ENCODE peak calls at places on chromosomes 6 and 20, in seven cellular contexts. One of them, this sample, is unnamed. For H3K4me1, the result is how much of the 10 kb centered on the place peaks cover.

GRCh38 chr20:53445276-53445675 is 148.4 kb downstream of the ZNF217 start:
- DNase-seq in mesendoderm: no peak
- DNase-seq in H9: no peak
- DNase-seq in trophoblast cell: no peak
- DNase-seq in H1: no peak
- DNase-seq in mesenchymal stem cell: peak
- DNase-seq in IMR-90: no peak
- DNase-seq in this sample: no peak

GRCh38 chr20:3251806-3252205 is 12.8 kb upstream of the SLC4A11 start:
- DNase-seq in trophoblast cell: no peak
- DNase-seq in IMR-90: peak
- DNase-seq in H9: no peak
- DNase-seq in mesendoderm: no peak
- DNase-seq in mesenchymal stem cell: no peak
- DNase-seq in H1: no peak
- DNase-seq in this sample: no peak

GRCh38 chr6:40378725-40379074 is 208.5 kb downstream of the LRFN2 start:
- DNase-seq in IMR-90: no peak
- DNase-seq in mesendoderm: no peak
- DNase-seq in H1: no peak
- DNase-seq in mesenchymal stem cell: no peak
- DNase-seq in H9: no peak
- DNase-seq in trophoblast cell: no peak
- DNase-seq in this sample: no peak

GRCh38 chr20:23655551-23656211 is 17.9 kb upstream of the CST3 start:
- DNase-seq in H1: no peak
- DNase-seq in H9: no peak
- DNase-seq in mesendoderm: no peak
- DNase-seq in trophoblast cell: peak
- DNase-seq in mesenchymal stem cell: no peak
- DNase-seq in IMR-90: no peak
- DNase-seq in this sample: no peak

GRCh38 chr6:42921801-42922200 is 5.9 kb downstream of the PTCRA start:
- DNase-seq in trophoblast cell: no peak
- DNase-seq in H1: no peak
- DNase-seq in IMR-90: no peak
- DNase-seq in mesenchymal stem cell: no peak
- DNase-seq in mesendoderm: no peak
- DNase-seq in H9: no peak
- DNase-seq in this sample: no peak

GRCh38 chr6:140857734-140858380 is 1274.9 kb upstream of the GJE1 start:
- DNase-seq in H9: no peak
- DNase-seq in trophoblast cell: peak
- DNase-seq in mesenchymal stem cell: peak
- DNase-seq in H1: no peak
- DNase-seq in mesendoderm: no peak
- DNase-seq in IMR-90: peak
- DNase-seq in this sample: no peak

GRCh38 chr6:41967312-41968287 is 26.0 kb upstream of the CCND3 start:
- DNase-seq in mesendoderm: peak
- DNase-seq in IMR-90: peak
- DNase-seq in mesenchymal stem cell: peak
- DNase-seq in H9: no peak
- DNase-seq in trophoblast cell: peak
- DNase-seq in H1: no peak
- DNase-seq in this sample: no peak

GRCh38 chr20:52152921-52153320 is 38.7 kb downstream of the ZFP64 start:
- DNase-seq in trophoblast cell: no peak
- DNase-seq in mesendoderm: no peak
- DNase-seq in H9: no peak
- DNase-seq in IMR-90: no peak
- DNase-seq in mesenchymal stem cell: no peak
- DNase-seq in H1: no peak
- DNase-seq in this sample: no peak

GRCh38 chr6:166005401-166005845 is 162.2 kb downstream of the TBXT start:
- DNase-seq in mesenchymal stem cell: peak
- DNase-seq in H9: no peak
- DNase-seq in trophoblast cell: peak
- DNase-seq in mesendoderm: no peak
- DNase-seq in IMR-90: peak
- DNase-seq in H1: no peak
- DNase-seq in this sample: no peak

GRCh38 chr20:59657459-59658046 is 53.2 kb downstream of the PHACTR3 start:
- DNase-seq in mesenchymal stem cell: peak
- DNase-seq in IMR-90: no peak
- DNase-seq in H1: no peak
- DNase-seq in trophoblast cell: no peak
- DNase-seq in mesendoderm: peak
- DNase-seq in H9: no peak
- DNase-seq in this sample: no peak

GRCh38 chr6:140636237-140636636 is 1261.8 kb upstream of the CITED2 start:
- DNase-seq in H1: no peak
- DNase-seq in IMR-90: no peak
- DNase-seq in H9: no peak
- DNase-seq in mesenchymal stem cell: no peak
- DNase-seq in mesendoderm: no peak
- DNase-seq in trophoblast cell: no peak
- DNase-seq in this sample: no peak

GRCh38 chr6:22474283-22474682 is 95.1 kb upstream of the HDGFL1 start:
- DNase-seq in mesenchymal stem cell: no peak
- DNase-seq in mesendoderm: no peak
- DNase-seq in H1: no peak
- DNase-seq in trophoblast cell: no peak
- DNase-seq in IMR-90: no peak
- DNase-seq in H9: no peak
- DNase-seq in this sample: no peak

GRCh38 chr20:61852268-61853072 is 213.2 kb downstream of the TAF4 start:
- DNase-seq in H9: no peak
- DNase-seq in H1: no peak
- DNase-seq in mesendoderm: no peak
- DNase-seq in mesenchymal stem cell: no peak
- DNase-seq in IMR-90: no peak
- DNase-seq in trophoblast cell: no peak
- DNase-seq in this sample: no peak
- H3K4me2 ChIP-seq in H9: no peak
- H3K4me2 ChIP-seq in H1: no peak
- H3K4me2 ChIP-seq in mesendoderm: no peak
- H3K4me2 ChIP-seq in mesenchymal stem cell: no peak
- H3K4me2 ChIP-seq in IMR-90: no peak
- H3K4me2 ChIP-seq in trophoblast cell: no peak
- H3K4me2 ChIP-seq in this sample: no peak

GRCh38 chr6:105785412-105785811 is 300.7 kb upstream of the PRDM1 start:
- DNase-seq in H1: no peak
- DNase-seq in mesenchymal stem cell: no peak
- DNase-seq in mesendoderm: no peak
- DNase-seq in trophoblast cell: no peak
- DNase-seq in H9: no peak
- DNase-seq in IMR-90: no peak
- DNase-seq in this sample: no peak
- H3K4ac ChIP-seq in H1: no peak
- H3K4ac ChIP-seq in mesenchymal stem cell: no peak
- H3K4ac ChIP-seq in mesendoderm: no peak
- H3K4ac ChIP-seq in trophoblast cell: no peak
- H3K4ac ChIP-seq in H9: no peak
- H3K4ac ChIP-seq in IMR-90: no peak
- H3K4ac ChIP-seq in this sample: no peak

GRCh38 chr6:33839399-33840063 is 35.7 kb upstream of the MLN start:
- DNase-seq in IMR-90: no peak
- DNase-seq in mesendoderm: peak
- DNase-seq in H1: no peak
- DNase-seq in trophoblast cell: peak
- DNase-seq in H9: no peak
- DNase-seq in mesenchymal stem cell: peak
- DNase-seq in this sample: no peak
- H3K4me1 ChIP-seq in IMR-90: under half
- H3K4me1 ChIP-seq in mesendoderm: under half
- H3K4me1 ChIP-seq in H1: under half
- H3K4me1 ChIP-seq in trophoblast cell: under half
- H3K4me1 ChIP-seq in H9: under half
- H3K4me1 ChIP-seq in mesenchymal stem cell: under half
- H3K4me1 ChIP-seq in this sample: under half

GRCh38 chr6:33797635-33798342 is 6.0 kb downstream of the MLN start:
- DNase-seq in trophoblast cell: no peak
- DNase-seq in H1: no peak
- DNase-seq in mesenchymal stem cell: no peak
- DNase-seq in mesendoderm: no peak
- DNase-seq in IMR-90: no peak
- DNase-seq in H9: no peak
- DNase-seq in this sample: no peak
- H3K4me2 ChIP-seq in trophoblast cell: no peak
- H3K4me2 ChIP-seq in H1: no peak
- H3K4me2 ChIP-seq in mesenchymal stem cell: no peak
- H3K4me2 ChIP-seq in mesendoderm: no peak
- H3K4me2 ChIP-seq in IMR-90: no peak
- H3K4me2 ChIP-seq in H9: no peak
- H3K4me2 ChIP-seq in this sample: no peak

DNA sequence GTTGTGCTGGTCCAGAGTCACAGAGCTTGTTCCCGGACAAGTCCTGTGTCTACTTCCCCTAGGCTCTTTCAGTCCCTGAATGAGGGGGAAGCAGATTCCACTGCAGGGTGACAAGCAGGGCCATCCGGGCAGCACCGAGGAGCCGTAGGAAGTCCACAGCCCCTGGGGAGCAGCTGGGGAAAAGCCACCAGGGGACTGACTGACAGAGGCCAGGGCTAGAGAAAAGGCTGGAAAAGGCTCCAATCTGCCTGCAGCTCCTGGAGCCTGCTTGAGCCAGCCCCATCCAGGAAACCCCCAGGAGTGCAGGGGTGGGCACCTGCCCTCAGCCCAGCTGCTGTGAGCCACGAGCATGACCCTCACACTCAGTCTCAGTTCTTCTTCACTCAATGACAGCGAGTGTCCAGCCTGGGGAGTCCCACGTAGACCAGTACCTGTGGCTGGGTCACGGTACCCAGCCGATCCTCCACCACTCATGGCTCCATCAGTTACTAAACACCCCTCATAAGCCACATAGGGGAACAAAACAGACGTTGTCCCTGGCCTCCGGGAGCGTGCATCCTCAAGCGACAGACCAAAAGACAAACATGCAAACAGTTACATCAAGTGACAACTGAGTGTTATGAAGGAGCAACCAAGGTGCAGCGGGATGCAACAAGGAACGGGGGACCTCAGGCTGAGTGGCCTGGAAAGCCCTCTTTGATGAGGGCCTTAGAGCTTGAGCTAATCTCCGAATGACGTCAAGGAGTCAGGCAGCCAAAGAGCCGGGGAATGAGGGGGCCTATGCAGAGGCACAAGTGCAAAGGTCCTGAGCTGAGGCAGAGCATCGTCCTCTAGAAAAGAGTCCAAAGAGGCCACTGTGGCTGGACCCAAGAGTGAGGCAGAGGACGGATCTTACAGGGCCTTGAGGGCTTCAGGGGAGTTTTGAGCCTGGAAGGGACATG is 24.8 kb upstream of the VSTM2L start:
- DNase-seq in H9: no peak
- DNase-seq in IMR-90: no peak
- DNase-seq in mesenchymal stem cell: no peak
- DNase-seq in trophoblast cell: no peak
- DNase-seq in mesendoderm: no peak
- DNase-seq in H1: no peak
- DNase-seq in this sample: no peak
- H3K4ac ChIP-seq in H9: no peak
- H3K4ac ChIP-seq in IMR-90: no peak
- H3K4ac ChIP-seq in mesenchymal stem cell: no peak
- H3K4ac ChIP-seq in trophoblast cell: no peak
- H3K4ac ChIP-seq in mesendoderm: no peak
- H3K4ac ChIP-seq in H1: no peak
- H3K4ac ChIP-seq in this sample: no peak

GRCh38 chr6:149340200-149340599 is 22.7 kb downstream of the TAB2 start:
- DNase-seq in IMR-90: no peak
- DNase-seq in mesendoderm: no peak
- DNase-seq in trophoblast cell: no peak
- DNase-seq in mesenchymal stem cell: no peak
- DNase-seq in H1: no peak
- DNase-seq in H9: no peak
- DNase-seq in this sample: no peak
- H3K4me1 ChIP-seq in IMR-90: under half
- H3K4me1 ChIP-seq in mesendoderm: under half
- H3K4me1 ChIP-seq in trophoblast cell: under half
- H3K4me1 ChIP-seq in mesenchymal stem cell: under half
- H3K4me1 ChIP-seq in H1: under half
- H3K4me1 ChIP-seq in H9: under half
- H3K4me1 ChIP-seq in this sample: under half

DNA sequence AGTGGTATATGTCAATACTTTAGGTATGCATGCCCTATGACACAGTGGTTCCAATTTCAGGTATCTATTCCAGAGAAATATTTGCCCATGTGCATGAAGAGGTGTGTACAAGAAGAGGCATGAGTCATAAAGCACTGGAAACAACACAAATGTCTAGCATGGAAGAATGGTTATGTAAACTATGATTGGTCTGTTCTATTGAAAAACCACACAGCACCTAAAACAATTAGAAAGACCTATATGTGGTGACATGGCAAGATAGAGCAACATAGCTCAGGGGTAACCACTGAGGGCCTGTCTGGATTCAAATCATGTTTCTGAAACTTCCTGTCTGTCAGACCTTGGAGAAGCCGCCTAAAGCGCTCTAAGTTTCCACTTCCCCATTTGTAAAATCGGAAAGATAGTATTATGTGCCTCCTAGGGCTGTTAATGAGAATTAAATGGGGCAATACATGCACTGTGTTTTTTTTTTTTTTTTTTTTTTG is 76.0 kb upstream of the SHLD1 start:
- DNase-seq in IMR-90: peak
- DNase-seq in H1: no peak
- DNase-seq in mesendoderm: no peak
- DNase-seq in trophoblast cell: peak
- DNase-seq in H9: no peak
- DNase-seq in mesenchymal stem cell: peak
- DNase-seq in this sample: no peak
- H3K4me2 ChIP-seq in IMR-90: no peak
- H3K4me2 ChIP-seq in H1: no peak
- H3K4me2 ChIP-seq in mesendoderm: no peak
- H3K4me2 ChIP-seq in trophoblast cell: no peak
- H3K4me2 ChIP-seq in H9: no peak
- H3K4me2 ChIP-seq in mesenchymal stem cell: no peak
- H3K4me2 ChIP-seq in this sample: no peak

GRCh38 chr6:72287801-72288200 is 334.1 kb upstream of the KCNQ5 start:
- DNase-seq in IMR-90: peak
- DNase-seq in H1: no peak
- DNase-seq in mesenchymal stem cell: no peak
- DNase-seq in mesendoderm: no peak
- DNase-seq in trophoblast cell: no peak
- DNase-seq in H9: no peak
- DNase-seq in this sample: no peak
- H3K4ac ChIP-seq in IMR-90: no peak
- H3K4ac ChIP-seq in H1: no peak
- H3K4ac ChIP-seq in mesenchymal stem cell: no peak
- H3K4ac ChIP-seq in mesendoderm: no peak
- H3K4ac ChIP-seq in trophoblast cell: no peak
- H3K4ac ChIP-seq in H9: no peak
- H3K4ac ChIP-seq in this sample: no peak